ENCODE peak calls at places on chromosomes 16 and 17, in four cellular contexts. B is mucosa of gallbladder; D is activated naive CD4-positive, alpha-beta T cell treated with anti-CD3 and anti-CD28 coated beads, Interleukin-2, amount 10 ng/mL, durations not matched to agents 7 days and 5 days; W is GM13976. L is an unnamed sample.

GRCh38 chr16:71421911-71422310 is 19.9 kb downstream of the TLE7 start:
- DNase-seq in B (no peak), D (peak; percentile 52), W (peak; percentile 55), L (no peak)

GRCh38 chr17:28912281-28912937 is 9.5 kb upstream of the DHRS13 start:
- DNase-seq in B (no peak), D (peak; percentile 35), W (no peak), L (no peak)

GRCh38 chr17:50356892-50357510 is 11.1 kb downstream of the XYLT2 start:
- DNase-seq in B (no peak), D (no peak), W (no peak), L (no peak)

GRCh38 chr16:1093284-1094123 is 2.5 kb downstream of the C1QTNF8 start:
- DNase-seq in B (no peak), D (peak; percentile 46), W (no peak), L (no peak)

GRCh38 chr16:15907863-15908478 is 19.6 kb upstream of the CEP20 start:
- DNase-seq in B (no peak), D (peak; percentile 29), W (peak; percentile 87), L (no peak)

GRCh38 chr16:23990507-23990906 is 154.7 kb downstream of the PRKCB start:
- DNase-seq in B (no peak), D (no peak), W (no peak), L (no peak)

GRCh38 chr17:48004973-48005372 is 32.6 kb downstream of the COPZ2 start:
- DNase-seq in B (no peak), D (no peak), W (no peak), L (no peak)

GRCh38 chr16:14405611-14406537 is 224.2 kb downstream of the PARN start:
- DNase-seq in B (no peak), D (peak; percentile 40), W (peak; percentile 82), L (no peak)